ENCODE peak calls at places on chromosomes 2 and 18, in five cellular contexts. Q, E, W, R and I are unnamed samples. For H3K4me1, the result is how much of the 10 kb centered on the place peaks cover.

GRCh38 chr2:134504586-134505336 is 214.0 kb downstream of the TMEM163 start:
- DNase-seq in Q (no peak), E (no peak), W (no peak), R (no peak), I (no peak)

GRCh38 chr2:145757503-145758290 is 1237.8 kb upstream of the ZEB2 start:
- DNase-seq in Q (no peak), E (no peak), W (no peak), R (no peak), I (no peak)

GRCh38 chr18:63161728-63162195 is 157.8 kb downstream of the BCL2 start:
- DNase-seq in Q (peak), E (peak), W (no peak), R (peak), I (peak)

GRCh38 chr2:178514664-178515063 is 34.4 kb downstream of the PLEKHA3 start:
- DNase-seq in Q (no peak), E (peak), W (no peak), R (no peak), I (no peak)

GRCh38 chr18:66872277-66872676 is 268.4 kb upstream of the CDH19 start:
- DNase-seq in Q (no peak), E (no peak), W (no peak), R (no peak), I (no peak)

GRCh38 chr2:10554961-10555809 is 107.1 kb upstream of the ODC1 start:
- DNase-seq in Q (peak), E (no peak), W (no peak), R (no peak), I (no peak)

GRCh38 chr18:6714027-6714426 is 15.5 kb upstream of the ARHGAP28 start:
- DNase-seq in Q (no peak), E (no peak), W (no peak), R (no peak), I (no peak)

GRCh38 chr2:15069149-15069548 is 436.6 kb downstream of the LRATD1 start:
- DNase-seq in Q (peak), E (no peak), W (no peak), R (no peak), I (no peak)

GRCh38 chr18:60826346-60826745 is 453.8 kb upstream of the MC4R start:
- DNase-seq in Q (no peak), E (no peak), W (no peak), R (no peak), I (no peak)

GRCh38 chr18:30971338-30971956 is 71.1 kb downstream of the DSC3 start:
- DNase-seq in Q (no peak), E (peak), W (no peak), R (no peak), I (no peak)

GRCh38 chr2:239255643-239256042 is 145.2 kb downstream of the HDAC4 start:
- DNase-seq in Q (no peak), E (no peak), W (no peak), R (no peak), I (no peak)

GRCh38 chr2:134163336-134163735 is 90.5 kb upstream of the MGAT5 start:
- DNase-seq in Q (no peak), E (no peak), W (no peak), R (no peak), I (no peak)

GRCh38 chr2:43077876-43078275 is 148.5 kb downstream of the ZFP36L2 start:
- DNase-seq in Q (no peak), E (no peak), W (no peak), R (no peak), I (no peak)

GRCh38 chr2:101697794-101698418 is 399 bp downstream of the MAP4K4 start:
- DNase-seq in Q (no peak), E (peak), W (peak), R (peak), I (no peak)

GRCh38 chr18:37442477-37442876 is 123.1 kb downstream of the CELF4 start:
- DNase-seq in Q (no peak), E (no peak), W (no peak), R (no peak), I (no peak)

GRCh38 chr2:237041231-237041630 is 44.5 kb upstream of the COPS8 start:
- DNase-seq in Q (no peak), E (no peak), W (peak), R (no peak), I (no peak)

GRCh38 chr2:19538411-19538963 is 180.1 kb upstream of the OSR1 start:
- DNase-seq in Q (peak), E (no peak), W (no peak), R (peak), I (no peak)

GRCh38 chr2:15656090-15656489 is 64.4 kb downstream of the DDX1 start:
- DNase-seq in Q (no peak), E (no peak), W (no peak), R (no peak), I (no peak)

GRCh38 chr18:49178736-49179135 is 228.0 kb upstream of the SMAD7 start:
- DNase-seq in Q (peak), E (no peak), W (no peak), R (no peak), I (no peak)

GRCh38 chr2:9191044-9191481 is 15.5 kb upstream of the ASAP2 start:
- DNase-seq in Q (peak), E (no peak), W (peak), R (peak), I (no peak)

GRCh38 chr2:241399941-241400922 is 44.1 kb downstream of the FARP2 start:
- DNase-seq in Q (no peak), E (no peak), W (no peak), R (peak), I (no peak)

GRCh38 chr2:240989451-240990265 is 8.8 kb upstream of the SNED1 start:
- DNase-seq in Q (no peak), E (no peak), W (peak), R (peak), I (no peak)

GRCh38 chr2:42171396-42171971 is 2.3 kb downstream of the EML4 start:
- DNase-seq in Q (no peak), E (peak), W (no peak), R (no peak), I (no peak)

GRCh38 chr2:216535454-216535995 is 36.9 kb downstream of the RPL37A start:
- DNase-seq in Q (peak), E (no peak), W (no peak), R (peak), I (no peak)

GRCh38 chr2:27960237-27960912 is 69.8 kb downstream of the BABAM2 start:
- DNase-seq in Q (no peak), E (peak), W (no peak), R (no peak), I (no peak)

GRCh38 chr2:153165021-153165420 is 313.5 kb downstream of the RPRM start:
- DNase-seq in Q (no peak), E (no peak), W (no peak), R (no peak), I (no peak)

GRCh38 chr2:96977631-96978195 is 8.7 kb downstream of the FAM178B start:
- DNase-seq in Q (no peak), E (peak), W (no peak), R (no peak), I (no peak)

GRCh38 chr2:75574106-75574505 is 13.4 kb upstream of the EVA1A start:
- DNase-seq in Q (no peak), E (no peak), W (no peak), R (no peak), I (no peak)

GRCh38 chr2:115083216-115083615 is 640.8 kb downstream of the DPP10 start:
- DNase-seq in Q (no peak), E (no peak), W (no peak), R (no peak), I (no peak)

GRCh38 chr2:63755216-63755615 is 86.5 kb upstream of the UGP2 start:
- DNase-seq in Q (no peak), E (no peak), W (no peak), R (no peak), I (no peak)

GRCh38 chr2:160375802-160376469 is 117.7 kb downstream of the RBMS1 start:
- DNase-seq in Q (no peak), E (no peak), W (no peak), R (no peak), I (no peak)

GRCh38 chr2:182006606-182007005 is 21.0 kb downstream of the PPP1R1C start:
- DNase-seq in Q (no peak), E (no peak), W (no peak), R (no peak), I (no peak)

GRCh38 chr2:60641866-60642788 is 88.7 kb upstream of the BCL11A start:
- DNase-seq in Q (no peak), E (peak), W (no peak), R (peak), I (no peak)

GRCh38 chr2:30421551-30422436 is 25.3 kb upstream of the LCLAT1 start:
- DNase-seq in Q (no peak), E (peak), W (no peak), R (no peak), I (peak)

GRCh38 chr2:236656721-236657120 is 87.1 kb downstream of the ACKR3 start:
- DNase-seq in Q (no peak), E (no peak), W (no peak), R (no peak), I (no peak)

GRCh38 chr2:148022882-148023281 is 2.0 kb downstream of the MBD5 start:
- DNase-seq in Q (no peak), E (no peak), W (no peak), R (no peak), I (no peak)

GRCh38 chr2:148021059-148021985 is at the start of gene MBD5:
- DNase-seq in Q (no peak), E (peak), W (no peak), R (peak), I (peak)

GRCh38 chr2:148020358-148021058 is at the start of gene ORC4:
- DNase-seq in Q (peak), E (peak), W (peak), R (peak), I (peak)

GRCh38 chr2:148023861-148024260 is 3.0 kb downstream of the MBD5 start:
- DNase-seq in Q (no peak), E (peak), W (no peak), R (no peak), I (no peak)

DNA sequence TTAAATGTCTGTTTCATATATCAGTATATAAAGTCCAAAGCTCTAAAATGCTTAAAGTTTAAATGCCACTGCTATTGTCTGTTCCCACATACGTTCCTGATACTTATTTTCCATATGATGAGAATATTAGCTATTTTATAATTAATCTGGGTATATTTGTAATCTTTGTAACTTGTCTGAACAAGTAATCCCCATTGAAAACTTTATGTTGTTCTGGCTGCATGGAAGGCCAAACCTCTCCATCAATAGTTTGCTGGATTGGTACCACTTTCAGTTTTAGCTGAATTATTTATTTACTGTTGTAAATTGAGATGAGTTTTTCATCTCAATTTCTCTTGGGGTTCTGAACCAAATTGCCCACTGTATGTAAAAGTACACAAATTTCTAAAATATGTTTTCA is 1.5 kb downstream of the MBD5 start:
- DNase-seq in Q (no peak), E (no peak), W (no peak), R (no peak), I (no peak)
- H3K4me3 ChIP-seq in Q (peak), E (peak), W (peak), R (peak), I (peak)

GRCh38 chr2:174124171-174124570 is 124.2 kb downstream of the OLA1 start:
- DNase-seq in Q (no peak), E (no peak), W (no peak), R (no peak), I (no peak)
- H3K4me1 ChIP-seq in Q (under half), E (under half), W (under half), R (under half), I (under half)

DNA sequence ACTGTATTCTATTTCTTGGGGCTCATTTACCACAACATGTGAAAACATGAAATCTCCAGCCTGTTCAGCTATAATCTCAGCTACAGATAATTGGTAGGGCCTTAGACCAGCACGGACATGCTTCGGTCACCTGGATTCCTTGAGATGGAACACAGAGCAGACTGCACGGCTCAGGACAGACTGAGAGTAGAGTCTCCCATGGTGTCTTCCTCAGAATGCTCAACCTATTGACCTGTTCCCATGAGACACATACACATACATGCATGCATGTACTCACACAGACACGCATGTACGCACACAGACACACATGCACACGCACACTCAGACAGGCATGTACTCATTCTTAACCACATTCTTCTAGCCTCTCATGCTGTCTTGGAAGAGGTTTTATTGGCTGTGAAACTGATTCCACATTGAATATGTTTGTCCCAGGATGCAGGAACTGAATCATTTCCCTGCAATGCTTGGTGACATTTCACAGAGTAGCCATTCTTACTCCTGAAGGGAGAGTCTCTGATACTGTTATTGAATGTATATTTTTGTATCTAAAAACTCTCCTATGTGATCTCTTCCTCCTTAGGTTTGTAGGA is 23.5 kb upstream of the BZW1 start:
- DNase-seq in Q (no peak), E (no peak), W (no peak), R (no peak), I (no peak)
- H3K4me3 ChIP-seq in Q (no peak), E (no peak), W (no peak), R (no peak), I (no peak)

DNA sequence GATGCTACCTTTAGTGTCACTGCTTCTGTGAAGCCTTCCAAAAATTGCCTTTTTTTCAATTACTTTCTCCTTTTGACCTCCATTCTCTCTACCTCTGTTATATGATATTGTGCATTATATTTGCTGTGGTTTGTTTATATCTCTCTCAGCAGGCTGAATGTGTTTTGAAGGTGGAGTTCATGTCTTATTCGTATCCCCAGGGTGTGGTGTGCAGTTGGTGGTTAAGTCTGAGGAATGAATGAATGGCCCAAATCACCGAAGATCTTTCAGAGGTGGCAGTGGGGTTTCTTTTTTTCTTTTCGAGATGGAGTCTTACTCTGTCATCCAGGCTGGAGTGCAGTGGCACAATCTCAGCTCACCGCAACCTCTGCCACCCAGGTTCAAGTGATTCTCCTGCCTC is 53.5 kb upstream of the MAP4K3 start:
- DNase-seq in Q (no peak), E (no peak), W (no peak), R (no peak), I (no peak)
- H3K4me1 ChIP-seq in Q (under half), E (under half), W (under half), R (under half), I (under half)

GRCh38 chr18:26546170-26546874 is 2.0 kb downstream of the KCTD1 start:
- DNase-seq in Q (no peak), E (no peak), W (no peak), R (no peak), I (no peak)

GRCh38 chr18:26545335-26545734 is 3.0 kb downstream of the KCTD1 start:
- DNase-seq in Q (no peak), E (no peak), W (no peak), R (no peak), I (no peak)

GRCh38 chr18:26546875-26547301 is 1.5 kb downstream of the KCTD1 start:
- DNase-seq in Q (no peak), E (no peak), W (peak), R (no peak), I (no peak)

GRCh38 chr18:26544459-26544858 is 3.9 kb downstream of the KCTD1 start:
- DNase-seq in Q (no peak), E (no peak), W (no peak), R (no peak), I (no peak)

GRCh38 chr18:26545737-26546136 is 2.6 kb downstream of the KCTD1 start:
- DNase-seq in Q (no peak), E (no peak), W (no peak), R (no peak), I (no peak)
- H3K4me3 ChIP-seq in Q (no peak), E (no peak), W (peak), R (no peak), I (no peak)

GRCh38 chr2:127739800-127740199 is 38.5 kb downstream of the SFT2D3 start:
- DNase-seq in Q (no peak), E (no peak), W (no peak), R (no peak), I (no peak)
- H3K4me1 ChIP-seq in Q (under half), E (under half), W (under half), R (under half), I (under half)

GRCh38 chr2:201150454-201151020 is 32.4 kb upstream of the CASP10 start:
- DNase-seq in Q (no peak), E (no peak), W (no peak), R (no peak), I (no peak)
- H3K4me3 ChIP-seq in Q (no peak), E (no peak), W (no peak), R (no peak), I (no peak)

GRCh38 chr2:129784486-129784885 is 195.0 kb upstream of the RAB6C start:
- DNase-seq in Q (no peak), E (no peak), W (no peak), R (no peak), I (no peak)
- H3K4me1 ChIP-seq in Q (under half), E (under half), W (under half), R (under half), I (under half)